ENCODE peak calls at places on chromosomes 11 and 22, in seven cellular contexts. R, C, F, Q, E, A and Z are unnamed samples.

GRCh38 chr22:19129871-19130270 is 1.2 kb upstream of the TSSK2 start:
- DNase-seq in F (no peak), C (no peak), Q (no peak), A (no peak), E (no peak), R (no peak), Z (no peak)

GRCh38 chr11:57294225-57295131 is 30.3 kb downstream of the TNKS1BP1 start:
- DNase-seq in Q (no peak), C (peak), E (no peak), R (peak), A (peak), F (peak), Z (no peak)

GRCh38 chr22:49547751-49548239 is 279.9 kb downstream of the BRD1 start:
- DNase-seq in R (no peak), Q (no peak), E (no peak), F (no peak), C (no peak), A (no peak), Z (no peak)

GRCh38 chr11:60838132-60838531 is 3.8 kb upstream of the CCDC86 start:
- DNase-seq in R (peak), A (peak), C (no peak), F (no peak), E (no peak), Q (no peak), Z (no peak)

GRCh38 chr11:76856111-76856510 is 4.6 kb upstream of the ACER3 start:
- DNase-seq in E (no peak), A (peak), F (no peak), Q (no peak), R (peak), C (no peak), Z (no peak)

GRCh38 chr22:36069368-36069767 is 40.7 kb upstream of the RBFOX2 start:
- DNase-seq in E (no peak), A (no peak), Q (no peak), F (no peak), R (no peak), C (no peak), Z (no peak)

GRCh38 chr11:61439615-61440014 is 9.7 kb downstream of the SDHAF2 start:
- DNase-seq in C (no peak), R (no peak), F (no peak), Q (no peak), E (no peak), A (no peak), Z (no peak)

GRCh38 chr22:30705710-30706651 is 11.3 kb downstream of the OSBP2 start:
- DNase-seq in R (no peak), E (no peak), F (no peak), C (peak), Q (no peak), A (peak), Z (no peak)

GRCh38 chr11:24760681-24761080 is 263.8 kb downstream of the LUZP2 start:
- DNase-seq in C (no peak), F (no peak), Q (no peak), R (peak), A (no peak), E (no peak), Z (no peak)

GRCh38 chr22:24841261-24841660 is 35.2 kb downstream of the SGSM1 start:
- DNase-seq in C (no peak), A (no peak), R (peak), F (peak), E (no peak), Q (no peak), Z (no peak)

GRCh38 chr11:61160487-61161189 is 588 bp downstream of the VPS37C start:
- DNase-seq in C (peak), R (peak), F (no peak), Q (no peak), A (no peak), E (no peak), Z (no peak)

GRCh38 chr11:46697303-46697702 is 3.1 kb downstream of the ARHGAP1 start:
- DNase-seq in Q (peak), R (peak), C (peak), F (no peak), A (no peak), E (no peak), Z (no peak)